ENCODE peak calls at places on chromosomes 6 and 20, in four cellular contexts. P, E, C and U are unnamed samples.

GRCh38 chr6:65787787-65788186 is 80.8 kb upstream of the EYS start:
- DNase-seq in E (no peak), C (no peak), P (no peak), U (no peak)

GRCh38 chr6:111732390-111732789 is 126.7 kb upstream of the TRAF3IP2 start:
- DNase-seq in C (no peak), P (no peak), E (no peak), U (no peak)

GRCh38 chr6:110814488-110815259 is 595 bp downstream of the CDK19 start:
- DNase-seq in C (peak; percentile 23), P (peak; percentile 42), E (peak; percentile 55), U (no peak)

GRCh38 chr6:122669868-122670267 is 59.7 kb downstream of the PKIB start:
- DNase-seq in C (peak; percentile 29), E (no peak), P (no peak), U (no peak)

GRCh38 chr20:19802492-19803158 is 44.6 kb downstream of the RIN2 start:
- DNase-seq in E (no peak), P (no peak), C (peak; percentile 44), U (no peak)

GRCh38 chr6:154403803-154404202 is 47.2 kb upstream of the IPCEF1 start:
- DNase-seq in C (peak; percentile 74), E (peak; percentile 39), P (peak; percentile 50), U (peak; percentile 49)

GRCh38 chr6:52620055-52620905 is 43.4 kb upstream of the TRAM2 start:
- DNase-seq in P (no peak), E (no peak), C (no peak), U (no peak)

GRCh38 chr6:36848658-36849441 is 9.6 kb upstream of the CPNE5 start:
- DNase-seq in C (no peak), E (no peak), P (peak; percentile 20), U (no peak)

GRCh38 chr20:4065405-4065841 is 50.1 kb upstream of the RNF24 start:
- DNase-seq in E (no peak), C (peak; percentile 85), P (peak; percentile 93), U (peak; percentile 80)
- H3K4me3 ChIP-seq in E (no peak overlapping the region), C (no peak overlapping the region), P (no peak overlapping the region), U (no peak overlapping the region)

GRCh38 chr20:43409041-43409913 is 48.4 kb upstream of the SRSF6 start:
- DNase-seq in E (no peak), P (peak; percentile 53), C (no peak), U (no peak)
- TF ChIP-seq CTCF in E (no peak), P (peak; percentile 80), C (peak; percentile 57), U (peak; percentile 68)

GRCh38 chr6:29965873-29966601 is 23.7 kb downstream of the HLA-A start:
- DNase-seq in C (peak; percentile 15), E (peak; percentile 63), P (peak; percentile 56), U (no peak)
- H3K4me3 ChIP-seq in C (peak overlapping the region; percentile 23), E (peak overlapping the region; percentile 23), P (peak overlapping the region; percentile 69), U (peak overlapping the region; percentile 42)

GRCh38 chr6:6596929-6597328 is 8.4 kb downstream of the LY86 start:
- DNase-seq in E (no peak), P (no peak), C (no peak), U (no peak)
- TF ChIP-seq CTCF in E (no peak), P (no peak), C (no peak), U (no peak)

GRCh38 chr6:26105842-26106241 is 18.6 kb downstream of the HFE start:
- DNase-seq in E (no peak), P (no peak), C (peak; percentile 75), U (no peak)

GRCh38 chr6:26113570-26113969 is 26.3 kb downstream of the HFE start:
- DNase-seq in E (no peak), P (no peak), C (no peak), U (no peak)

GRCh38 chr6:26107935-26108334 is 20.7 kb downstream of the HFE start:
- DNase-seq in E (no peak), C (no peak), P (no peak), U (no peak)

GRCh38 chr6:26105109-26105730 is 18.0 kb downstream of the HFE start:
- DNase-seq in C (no peak), P (no peak), E (no peak), U (no peak)

GRCh38 chr6:26109776-26110175 is 22.5 kb downstream of the HFE start:
- DNase-seq in P (peak; percentile 20), E (no peak), C (no peak), U (no peak)
- H3K4me3 ChIP-seq in P (no peak overlapping the region), E (no peak overlapping the region), C (no peak overlapping the region), U (no peak overlapping the region)

GRCh38 chr6:73293331-73293730 is 30.3 kb upstream of the KHDC1 start:
- DNase-seq in P (no peak), C (no peak), E (no peak), U (no peak)
- TF ChIP-seq CTCF in P (no peak), C (no peak), E (no peak), U (no peak)

DNA sequence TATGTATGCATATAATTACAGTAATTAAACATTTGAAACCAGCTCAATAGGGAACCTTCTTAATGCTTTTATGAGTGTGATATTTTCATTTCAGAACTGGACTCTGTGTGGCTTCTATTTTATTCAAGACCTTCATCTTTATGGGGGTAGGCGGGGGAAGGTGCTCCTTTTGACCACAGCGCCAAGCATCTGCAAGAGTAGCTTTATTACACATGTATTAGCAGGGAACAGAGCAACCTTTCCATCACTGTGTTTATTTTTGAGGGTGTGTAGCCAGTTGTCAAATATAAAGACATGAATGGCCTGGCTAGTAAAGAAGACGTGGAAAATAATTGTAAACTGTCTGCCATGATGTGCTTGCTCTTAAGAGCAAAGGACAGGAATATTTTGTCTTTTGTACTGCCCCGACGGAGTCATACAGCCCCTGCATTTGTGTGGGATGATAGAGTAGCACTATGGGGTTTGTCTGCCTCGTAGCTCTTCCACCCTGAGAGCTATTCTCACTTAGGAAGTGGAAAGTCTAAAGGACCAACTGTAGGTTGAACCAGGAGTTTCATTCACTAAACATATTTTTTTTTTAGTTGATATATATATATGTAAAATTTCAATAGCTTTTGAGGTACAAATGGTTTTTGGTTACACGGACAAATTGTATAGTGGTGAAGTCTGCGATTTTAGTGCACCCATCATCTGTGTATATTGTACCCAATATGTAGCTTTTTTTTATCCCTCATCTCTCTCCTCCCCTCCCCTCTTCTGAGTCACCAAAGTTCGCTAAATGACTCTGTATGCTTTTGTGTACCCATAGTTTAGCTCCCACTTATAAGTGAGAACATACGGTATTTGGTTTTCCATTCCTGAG is 91.2 kb downstream of the CARMIL1 start:
- DNase-seq in E (no peak), C (no peak), P (no peak), U (no peak)
- H3K4me3 ChIP-seq in E (no peak overlapping the region), C (no peak overlapping the region), P (no peak overlapping the region), U (no peak overlapping the region)

DNA sequence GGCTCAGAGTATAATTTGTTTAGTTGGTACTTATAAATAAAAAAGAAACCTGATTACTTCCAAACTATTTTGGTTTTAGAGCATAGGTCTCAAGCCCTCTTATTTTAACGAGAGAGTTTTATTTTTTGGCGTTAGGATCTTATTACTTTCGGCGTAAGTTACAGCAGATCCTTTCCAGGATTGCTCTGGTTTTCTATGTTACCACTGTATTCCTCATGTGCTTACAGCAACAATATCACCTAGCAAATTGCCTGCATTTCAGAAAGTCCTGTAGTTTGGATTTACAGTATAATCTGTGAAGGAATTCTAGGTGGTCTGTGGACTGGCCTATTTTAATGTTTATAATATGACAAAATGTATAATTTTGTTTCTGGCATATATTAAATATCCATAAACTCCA is 54.1 kb downstream of the TRMT11 start:
- DNase-seq in P (no peak), C (no peak), E (no peak), U (no peak)
- TF ChIP-seq CTCF in P (no peak), C (no peak), E (no peak), U (no peak)

GRCh38 chr6:121393711-121394110 is 41.7 kb upstream of the GJA1 start:
- DNase-seq in E (no peak), C (no peak), P (no peak), U (no peak)

GRCh38 chr6:121383478-121383877 is 49.2 kb upstream of the TBC1D32 start:
- DNase-seq in E (no peak), C (no peak), P (no peak), U (no peak)

GRCh38 chr6:121394151-121394550 is 41.3 kb upstream of the GJA1 start:
- DNase-seq in C (no peak), P (no peak), E (no peak), U (no peak)

DNA sequence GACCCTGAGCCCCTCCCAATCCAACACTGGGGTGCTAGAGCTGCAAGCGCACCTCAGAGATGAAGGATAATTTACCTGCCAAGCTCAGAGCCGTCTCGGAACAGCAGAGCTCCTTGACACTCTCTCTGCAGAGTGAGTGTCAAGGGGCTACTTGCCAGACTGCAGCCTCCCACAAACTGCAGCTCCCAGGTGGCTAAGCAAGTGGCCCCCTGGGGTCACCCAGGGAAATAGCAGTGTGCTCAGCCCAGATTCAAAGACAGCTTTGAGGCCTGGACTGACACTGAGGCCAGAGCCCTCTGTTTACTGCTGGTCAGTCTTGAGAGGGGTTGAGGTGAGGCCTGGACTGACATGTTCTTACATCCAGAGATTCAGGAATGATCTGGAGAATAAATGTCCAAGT is 46.0 kb upstream of the GJA1 start:
- DNase-seq in C (no peak), P (no peak), E (no peak), U (no peak)
- H3K4me3 ChIP-seq in C (no peak overlapping the region), P (no peak overlapping the region), E (no peak overlapping the region), U (no peak overlapping the region)